ENCODE peak calls at places on chromosomes 1 and 21, in seven cellular contexts. One of them, this sample, is unnamed.

GRCh38 chr1:45381243-45381642 is 41.0 kb upstream of the MUTYH start:
- DNase-seq in fibroblast of lung: no peak
- DNase-seq in foreskin fibroblast: no peak
- DNase-seq in GM12865: no peak
- DNase-seq in K562: peak; percentile 27
- DNase-seq in uterus: no peak
- DNase-seq in BE2C: no peak
- DNase-seq in this sample: no peak

GRCh38 chr1:235918481-235918880 is 51.8 kb upstream of the LYST start:
- DNase-seq in fibroblast of lung: no peak
- DNase-seq in foreskin fibroblast: no peak
- DNase-seq in GM12865: no peak
- DNase-seq in K562: no peak
- DNase-seq in uterus: no peak
- DNase-seq in BE2C: no peak
- DNase-seq in this sample: no peak

GRCh38 chr1:17047924-17048323 is 5.9 kb downstream of the SDHB start:
- DNase-seq in fibroblast of lung: no peak
- DNase-seq in foreskin fibroblast: no peak
- DNase-seq in GM12865: no peak
- DNase-seq in K562: no peak
- DNase-seq in uterus: no peak
- DNase-seq in BE2C: no peak
- DNase-seq in this sample: no peak

GRCh38 chr1:236143104-236143948 is 987 bp downstream of the GPR137B start:
- DNase-seq in fibroblast of lung: peak; percentile 75
- DNase-seq in foreskin fibroblast: peak; percentile 91
- DNase-seq in GM12865: no peak
- DNase-seq in K562: no peak
- DNase-seq in uterus: no peak
- DNase-seq in BE2C: no peak
- DNase-seq in this sample: peak; percentile 48

GRCh38 chr21:15293251-15293650 is 228.5 kb upstream of the NRIP1 start:
- DNase-seq in fibroblast of lung: peak; percentile 86
- DNase-seq in foreskin fibroblast: peak; percentile 73
- DNase-seq in GM12865: no peak
- DNase-seq in K562: peak; percentile 23
- DNase-seq in uterus: no peak
- DNase-seq in BE2C: no peak
- DNase-seq in this sample: peak; percentile 93

GRCh38 chr1:229970714-229971113 is 96.3 kb upstream of the GALNT2 start:
- DNase-seq in fibroblast of lung: no peak
- DNase-seq in foreskin fibroblast: no peak
- DNase-seq in GM12865: no peak
- DNase-seq in K562: no peak
- DNase-seq in uterus: no peak
- DNase-seq in BE2C: no peak
- DNase-seq in this sample: no peak

GRCh38 chr1:162144853-162145252 is 75.4 kb downstream of the NOS1AP start:
- DNase-seq in fibroblast of lung: no peak
- DNase-seq in foreskin fibroblast: no peak
- DNase-seq in GM12865: no peak
- DNase-seq in K562: no peak
- DNase-seq in uterus: no peak
- DNase-seq in BE2C: no peak
- DNase-seq in this sample: no peak

GRCh38 chr1:175208773-175209492 is 16.4 kb upstream of the KIAA0040 start:
- DNase-seq in fibroblast of lung: no peak
- DNase-seq in foreskin fibroblast: no peak
- DNase-seq in GM12865: peak; percentile 85
- DNase-seq in K562: peak; percentile 26
- DNase-seq in uterus: no peak
- DNase-seq in BE2C: no peak
- DNase-seq in this sample: no peak

GRCh38 chr1:204041232-204041767 is 31.6 kb upstream of the SOX13 start:
- DNase-seq in fibroblast of lung: no peak
- DNase-seq in foreskin fibroblast: peak; percentile 37
- DNase-seq in GM12865: no peak
- DNase-seq in K562: no peak
- DNase-seq in uterus: peak; percentile 40
- DNase-seq in BE2C: no peak
- DNase-seq in this sample: no peak

GRCh38 chr1:204041803-204042505 is 31.0 kb upstream of the SOX13 start:
- DNase-seq in fibroblast of lung: peak; percentile 12
- DNase-seq in foreskin fibroblast: peak; percentile 62
- DNase-seq in GM12865: peak; percentile 6
- DNase-seq in K562: no peak
- DNase-seq in uterus: peak; percentile 26
- DNase-seq in BE2C: no peak
- DNase-seq in this sample: no peak

GRCh38 chr1:204044448-204044847 is 28.5 kb upstream of the SOX13 start:
- DNase-seq in fibroblast of lung: no peak
- DNase-seq in foreskin fibroblast: no peak
- DNase-seq in GM12865: no peak
- DNase-seq in K562: no peak
- DNase-seq in uterus: no peak
- DNase-seq in BE2C: no peak
- DNase-seq in this sample: no peak

GRCh38 chr1:204045430-204045829 is 27.5 kb upstream of the SOX13 start:
- DNase-seq in fibroblast of lung: no peak
- DNase-seq in foreskin fibroblast: no peak
- DNase-seq in GM12865: no peak
- DNase-seq in K562: no peak
- DNase-seq in uterus: no peak
- DNase-seq in BE2C: no peak
- DNase-seq in this sample: no peak

GRCh38 chr1:204043680-204044079 is 29.2 kb upstream of the SOX13 start:
- DNase-seq in fibroblast of lung: no peak
- DNase-seq in foreskin fibroblast: no peak
- DNase-seq in GM12865: no peak
- DNase-seq in K562: no peak
- DNase-seq in uterus: no peak
- DNase-seq in BE2C: no peak
- DNase-seq in this sample: no peak
- TF ChIP-seq CTCF in fibroblast of lung: no peak
- TF ChIP-seq CTCF in foreskin fibroblast: no peak
- TF ChIP-seq CTCF in GM12865: no peak
- TF ChIP-seq CTCF in K562: no peak
- TF ChIP-seq CTCF in uterus: no peak
- TF ChIP-seq CTCF in BE2C: no peak
- TF ChIP-seq CTCF in this sample: no peak

GRCh38 chr1:19416919-19417441 is 68.4 kb downstream of the CAPZB start:
- DNase-seq in fibroblast of lung: no peak
- DNase-seq in foreskin fibroblast: no peak
- DNase-seq in GM12865: no peak
- DNase-seq in K562: no peak
- DNase-seq in uterus: no peak
- DNase-seq in BE2C: no peak
- DNase-seq in this sample: no peak

GRCh38 chr1:19416145-19416544 is 69.2 kb downstream of the CAPZB start:
- DNase-seq in fibroblast of lung: no peak
- DNase-seq in foreskin fibroblast: no peak
- DNase-seq in GM12865: no peak
- DNase-seq in K562: no peak
- DNase-seq in uterus: no peak
- DNase-seq in BE2C: no peak
- DNase-seq in this sample: peak; percentile 32

GRCh38 chr1:19413999-19414398 is 71.3 kb downstream of the CAPZB start:
- DNase-seq in fibroblast of lung: no peak
- DNase-seq in foreskin fibroblast: no peak
- DNase-seq in GM12865: no peak
- DNase-seq in K562: no peak
- DNase-seq in uterus: no peak
- DNase-seq in BE2C: no peak
- DNase-seq in this sample: no peak

GRCh38 chr1:19412654-19413053 is 72.7 kb downstream of the CAPZB start:
- DNase-seq in fibroblast of lung: no peak
- DNase-seq in foreskin fibroblast: no peak
- DNase-seq in GM12865: no peak
- DNase-seq in K562: no peak
- DNase-seq in uterus: no peak
- DNase-seq in BE2C: no peak
- DNase-seq in this sample: no peak

GRCh38 chr1:19414490-19414889 is 70.8 kb downstream of the CAPZB start:
- DNase-seq in fibroblast of lung: peak; percentile 59
- DNase-seq in foreskin fibroblast: no peak
- DNase-seq in GM12865: no peak
- DNase-seq in K562: no peak
- DNase-seq in uterus: no peak
- DNase-seq in BE2C: no peak
- DNase-seq in this sample: peak; percentile 44
- H3K4me3 ChIP-seq in fibroblast of lung: no peak overlapping the region
- H3K4me3 ChIP-seq in foreskin fibroblast: no peak overlapping the region
- H3K4me3 ChIP-seq in GM12865: no peak overlapping the region
- H3K4me3 ChIP-seq in K562: no peak overlapping the region
- H3K4me3 ChIP-seq in uterus: no peak overlapping the region
- H3K4me3 ChIP-seq in BE2C: no peak overlapping the region
- H3K4me3 ChIP-seq in this sample: no peak overlapping the region

GRCh38 chr1:15153842-15154479 is 414 bp downstream of the TMEM51 start:
- DNase-seq in fibroblast of lung: peak; percentile 59
- DNase-seq in foreskin fibroblast: peak; percentile 75
- DNase-seq in GM12865: no peak
- DNase-seq in K562: peak; percentile 70
- DNase-seq in uterus: peak; percentile 70
- DNase-seq in BE2C: peak; percentile 67
- DNase-seq in this sample: peak; percentile 43
- TF ChIP-seq CTCF in fibroblast of lung: peak; percentile 48
- TF ChIP-seq CTCF in foreskin fibroblast: peak; percentile 65
- TF ChIP-seq CTCF in GM12865: peak; percentile 52
- TF ChIP-seq CTCF in K562: peak; percentile 62
- TF ChIP-seq CTCF in uterus: peak; percentile 69
- TF ChIP-seq CTCF in BE2C: peak; percentile 51
- TF ChIP-seq CTCF in this sample: peak; percentile 78

GRCh38 chr1:40042337-40042736 is 1.8 kb downstream of the CAP1 start:
- DNase-seq in fibroblast of lung: no peak
- DNase-seq in foreskin fibroblast: no peak
- DNase-seq in GM12865: no peak
- DNase-seq in K562: no peak
- DNase-seq in uterus: no peak
- DNase-seq in BE2C: no peak
- DNase-seq in this sample: no peak
- H3K4me3 ChIP-seq in fibroblast of lung: peak overlapping the region; percentile 93
- H3K4me3 ChIP-seq in foreskin fibroblast: peak overlapping the region; percentile 100
- H3K4me3 ChIP-seq in GM12865: peak overlapping the region; percentile 84
- H3K4me3 ChIP-seq in K562: peak overlapping the region; percentile 91
- H3K4me3 ChIP-seq in uterus: no peak overlapping the region
- H3K4me3 ChIP-seq in BE2C: no peak overlapping the region
- H3K4me3 ChIP-seq in this sample: peak overlapping the region; percentile 94

GRCh38 chr21:30605968-30606367 is 5.1 kb downstream of the KRTAP22-1 start:
- DNase-seq in fibroblast of lung: no peak
- DNase-seq in foreskin fibroblast: no peak
- DNase-seq in GM12865: no peak
- DNase-seq in K562: no peak
- DNase-seq in uterus: no peak
- DNase-seq in BE2C: no peak
- DNase-seq in this sample: no peak
- TF ChIP-seq CTCF in fibroblast of lung: no peak
- TF ChIP-seq CTCF in foreskin fibroblast: no peak
- TF ChIP-seq CTCF in GM12865: no peak
- TF ChIP-seq CTCF in K562: no peak
- TF ChIP-seq CTCF in uterus: no peak
- TF ChIP-seq CTCF in BE2C: no peak
- TF ChIP-seq CTCF in this sample: no peak

DNA sequence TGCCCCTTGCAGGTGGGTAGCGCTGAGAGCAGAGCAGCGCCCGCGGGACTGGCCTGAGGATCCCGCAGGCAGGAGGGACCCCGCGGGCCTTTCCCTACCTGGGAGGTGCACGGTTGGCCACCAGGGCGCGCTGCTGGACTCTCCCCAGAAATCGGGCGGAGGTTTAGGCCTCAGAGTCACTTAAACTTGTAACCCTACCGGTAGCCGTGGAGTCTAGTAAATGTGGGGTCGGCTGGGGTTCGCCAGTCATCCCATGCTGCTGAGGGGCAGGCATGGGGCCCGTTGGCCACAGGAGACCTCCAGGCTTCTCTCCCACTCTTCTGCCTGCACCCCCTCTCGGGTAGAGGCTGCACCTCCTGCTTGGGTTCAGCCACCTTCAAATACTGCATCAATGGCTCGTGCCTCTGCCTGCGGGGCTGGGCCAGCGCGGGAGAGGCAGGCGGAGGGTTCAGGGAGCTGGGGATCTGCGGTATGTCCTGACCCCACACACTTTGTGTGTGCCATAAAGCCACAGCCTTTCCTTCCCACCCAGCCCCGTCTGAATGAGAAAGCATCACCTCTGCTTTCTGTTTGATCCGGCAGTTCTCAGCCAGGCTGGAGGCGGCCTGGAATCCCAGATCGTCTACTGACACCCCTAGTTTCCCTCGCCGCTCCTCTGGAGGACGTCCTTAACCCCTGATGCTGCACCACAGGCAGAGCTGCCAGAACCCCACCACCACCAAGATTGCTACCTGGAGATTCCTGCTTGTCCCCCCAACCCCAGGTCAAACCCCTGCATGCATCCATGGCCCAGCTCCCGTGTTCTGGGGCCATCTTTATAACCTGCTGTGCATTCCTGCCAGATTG is 12.3 kb upstream of the GSTM4 start:
- DNase-seq in fibroblast of lung: peak; percentile 74
- DNase-seq in foreskin fibroblast: peak; percentile 81
- DNase-seq in GM12865: peak; percentile 85
- DNase-seq in K562: peak; percentile 91
- DNase-seq in uterus: peak; percentile 75
- DNase-seq in BE2C: peak; percentile 79
- DNase-seq in this sample: peak; percentile 64
- H3K4me3 ChIP-seq in fibroblast of lung: no peak overlapping the region
- H3K4me3 ChIP-seq in foreskin fibroblast: no peak overlapping the region
- H3K4me3 ChIP-seq in GM12865: no peak overlapping the region
- H3K4me3 ChIP-seq in K562: no peak overlapping the region
- H3K4me3 ChIP-seq in uterus: no peak overlapping the region
- H3K4me3 ChIP-seq in BE2C: no peak overlapping the region
- H3K4me3 ChIP-seq in this sample: no peak overlapping the region

DNA sequence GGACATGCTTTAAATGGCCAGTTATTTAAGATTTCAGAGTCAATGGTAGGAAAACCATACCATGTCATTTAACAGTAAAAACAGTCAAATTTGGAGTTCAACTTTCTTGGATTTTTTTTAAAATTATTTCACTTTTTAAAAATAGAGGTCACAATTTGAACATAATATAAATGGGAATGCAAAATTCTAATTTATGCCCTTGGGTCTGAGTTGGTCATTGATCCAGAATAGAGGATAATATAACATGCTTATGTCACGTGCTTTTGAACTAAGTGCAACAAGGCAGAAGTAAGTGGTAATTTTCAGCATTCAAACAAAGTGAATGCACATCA is 113.1 kb upstream of the SLC35F3 start:
- DNase-seq in fibroblast of lung: no peak
- DNase-seq in foreskin fibroblast: no peak
- DNase-seq in GM12865: no peak
- DNase-seq in K562: no peak
- DNase-seq in uterus: no peak
- DNase-seq in BE2C: no peak
- DNase-seq in this sample: no peak
- TF ChIP-seq CTCF in fibroblast of lung: no peak
- TF ChIP-seq CTCF in foreskin fibroblast: no peak
- TF ChIP-seq CTCF in GM12865: no peak
- TF ChIP-seq CTCF in K562: no peak
- TF ChIP-seq CTCF in uterus: no peak
- TF ChIP-seq CTCF in BE2C: no peak
- TF ChIP-seq CTCF in this sample: no peak